ENCODE peak calls at places on chromosomes 5 and 9, in four cellular contexts. C is CD8-positive, alpha-beta T cell; L is fibroblast of lung; O is left ventricle myocardium inferior. A is an unnamed sample. For H3K9me3, the result is how much of the 10 kb centered on the place peaks cover.

GRCh38 chr5:96335873-96336272 is 97.2 kb downstream of the PCSK1 start:
- DNase-seq in O (no peak), L (peak), C (no peak), A (no peak)

GRCh38 chr5:137374110-137374853 is 124.8 kb downstream of the SPOCK1 start:
- DNase-seq in L (no peak), O (no peak), C (no peak), A (no peak)

GRCh38 chr9:118568704-118569103 is 800.5 kb downstream of the BRINP1 start:
- DNase-seq in O (no peak), C (no peak), L (no peak), A (no peak)

GRCh38 chr9:91164724-91165520 is 196.8 kb downstream of the AUH start:
- DNase-seq in C (peak), L (peak), O (peak), A (peak)

GRCh38 chr5:31651241-31651640 is 12.3 kb downstream of the PDZD2 start:
- DNase-seq in L (no peak), C (no peak), O (no peak), A (no peak)

GRCh38 chr5:141846031-141846430 is 32.2 kb downstream of the PCDH1 start:
- DNase-seq in O (no peak), C (no peak), L (peak), A (no peak)

GRCh38 chr5:147906326-147907095 is at the start of gene C5orf46:
- DNase-seq in O (no peak), C (no peak), L (peak), A (no peak)

GRCh38 chr9:14173730-14174129 is 140.2 kb downstream of the NFIB start:
- DNase-seq in L (no peak), C (no peak), O (no peak), A (no peak)

GRCh38 chr5:107878676-107879075 is 207.9 kb upstream of the EFNA5 start:
- DNase-seq in C (no peak), O (no peak), L (peak), A (no peak)

GRCh38 chr9:108521063-108521462 is 334.7 kb downstream of the ACTL7B start:
- DNase-seq in C (no peak), L (peak), O (no peak), A (no peak)

GRCh38 chr5:154278908-154279307 is 88.4 kb downstream of the GALNT10 start:
- DNase-seq in L (peak), C (no peak), O (no peak), A (no peak)

GRCh38 chr5:135310328-135310989 is 88.6 kb downstream of the MACROH2A1 start:
- DNase-seq in C (no peak), O (no peak), L (peak), A (no peak)

GRCh38 chr5:76980518-76981144 is 27.8 kb downstream of the CRHBP start:
- DNase-seq in L (no peak), C (no peak), O (no peak), A (no peak)

GRCh38 chr9:126605792-126606482 is 7.8 kb upstream of the LMX1B start:
- DNase-seq in O (no peak), L (no peak), C (no peak), A (no peak)

GRCh38 chr9:114722937-114723620 is 41.1 kb upstream of the TEX48 start:
- DNase-seq in O (no peak), L (no peak), C (no peak), A (no peak)

GRCh38 chr5:170315154-170315553 is 17.6 kb upstream of the LCP2 start:
- DNase-seq in C (no peak), L (peak), O (peak), A (no peak)

GRCh38 chr5:178965465-178966055 is 24.6 kb downstream of the ZNF454 start:
- DNase-seq in O (no peak), C (no peak), L (no peak), A (no peak)
- H3K9me3 ChIP-seq in O (half or more), C (under half), L (under half), A (half or more)

DNA sequence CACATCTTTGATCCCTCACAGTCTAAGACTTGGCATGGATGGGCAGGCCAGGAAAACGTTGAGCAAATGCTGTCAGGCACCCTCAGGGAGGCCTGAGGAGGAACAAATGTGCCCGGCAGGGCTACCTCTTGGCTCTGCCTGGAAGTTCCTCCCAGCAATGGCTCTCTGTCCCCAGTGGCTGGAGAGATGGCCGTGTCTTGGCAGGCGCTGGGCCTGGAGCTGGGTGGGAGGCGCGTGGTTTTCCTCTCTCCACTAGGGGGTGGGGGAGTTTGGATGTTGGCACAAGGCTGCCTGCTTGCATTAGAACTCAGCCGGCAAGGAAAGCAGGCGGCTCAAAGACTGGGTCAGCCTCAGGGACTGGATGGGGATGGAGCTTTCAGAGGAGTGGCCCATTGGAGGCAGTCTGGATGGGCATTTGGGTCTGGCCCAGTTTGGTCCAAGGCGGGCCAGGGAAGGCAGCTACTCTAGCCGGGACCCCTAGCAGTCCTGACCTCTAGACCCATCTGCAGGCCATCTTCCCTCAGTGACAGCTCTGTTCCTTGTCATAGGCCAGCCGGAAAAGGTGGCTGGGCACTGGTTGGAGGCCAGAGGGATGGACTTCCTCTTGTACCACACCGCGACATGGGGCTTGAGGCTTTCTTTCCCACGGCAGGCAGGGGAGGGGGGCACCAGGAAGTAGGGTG is 68.2 kb upstream of the STC2 start:
- DNase-seq in L (no peak), O (no peak), C (no peak), A (no peak)
- TF ChIP-seq CTCF in L (peak), O (no peak), C (no peak), A (no peak)

DNA sequence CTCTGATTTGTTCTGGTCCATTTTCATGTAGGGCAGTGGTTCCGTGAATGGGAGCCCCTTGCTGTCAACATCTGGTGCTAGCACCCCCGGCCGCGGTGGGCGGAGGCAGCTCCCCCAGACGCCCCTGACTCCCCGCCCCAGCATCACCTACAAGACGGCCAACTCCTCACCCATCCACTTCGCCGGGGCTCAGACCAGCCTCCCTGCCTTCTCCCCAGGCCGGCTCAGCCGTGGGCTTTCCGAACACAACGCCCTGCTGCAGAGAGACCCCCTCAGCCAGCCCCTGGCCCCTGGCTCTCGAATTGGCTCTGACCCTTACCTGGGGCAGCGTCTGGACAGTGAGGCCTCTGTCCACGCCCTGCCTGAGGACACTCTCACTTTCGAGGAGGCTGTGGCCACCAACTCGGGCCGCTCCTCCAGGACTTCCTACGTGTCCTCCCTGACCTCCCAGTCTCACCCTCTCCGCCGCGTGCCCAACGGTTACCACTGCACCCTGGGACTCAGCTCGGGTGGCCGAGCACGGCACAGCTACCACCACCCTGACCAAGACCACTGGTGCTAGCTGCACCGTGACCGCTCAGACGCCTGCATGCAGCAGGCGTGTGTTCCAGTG is 244.0 kb downstream of the CACNA1B start:
- DNase-seq in O (no peak), L (no peak), C (no peak), A (no peak)
- H3K9me3 ChIP-seq in O (under half), L (under half), C (under half), A (under half)

GRCh38 chr5:6889030-6889429 is 175.8 kb downstream of the TENT4A start:
- DNase-seq in O (no peak), C (no peak), L (no peak), A (no peak)
- TF ChIP-seq CTCF in O (no peak), C (no peak), L (no peak), A (no peak)